ENCODE peak calls at places on chromosomes 13 and 19, in nine cellular contexts. L is anterior cingulate cortex; G is SHP77; W is activated CD4-positive, alpha-beta T cell treated with anti-CD3 and anti-CD28 coated beads for 24 hours; T is choroid plexus epithelial cell; I is nucleus accumbens; Y is endodermal cell; P is stimulated activated CD8-positive, alpha-beta memory T cell treated with anti-CD3 and anti-CD28 coated beads, Interleukin-4, amount 100 ng/mL, for 1 hour; M is substantia nigra. Z is an unnamed sample.

GRCh38 chr13:26112843-26113242 is 61.0 kb upstream of the SHISA2 start:
- DNase-seq in L (no peak), G (no peak), W (no peak), T (peak; percentile 51), I (no peak), Y (no peak), P (no peak), M (no peak), Z (no peak)

GRCh38 chr19:2175742-2176141 is 12.0 kb downstream of the DOT1L start:
- DNase-seq in L (no peak), G (no peak), W (no peak), T (no peak), I (no peak), Y (no peak), P (no peak), M (no peak), Z (no peak)

GRCh38 chr13:38202730-38203129 is 146.9 kb upstream of the UFM1 start:
- DNase-seq in L (no peak), G (no peak), W (no peak), T (peak; percentile 23), I (no peak), Y (no peak), P (no peak), M (no peak), Z (no peak)

GRCh38 chr13:75541287-75541686 is 3.6 kb upstream of the COMMD6 start:
- DNase-seq in L (no peak), G (no peak), W (no peak), T (peak; percentile 55), I (no peak), Y (no peak), P (no peak), M (no peak), Z (no peak)

GRCh38 chr19:47122359-47123335 is 8.0 kb upstream of the SAE1 start:
- DNase-seq in L (no peak), G (no peak), W (no peak), T (peak; percentile 82), I (no peak), Y (no peak), P (no peak), M (no peak), Z (no peak)

GRCh38 chr13:42305503-42305902 is 33.6 kb downstream of the AKAP11 start:
- DNase-seq in L (no peak), G (no peak), W (no peak), T (no peak), I (no peak), Y (no peak), P (no peak), M (no peak), Z (no peak)

GRCh38 chr13:25429466-25429865 is 57.7 kb downstream of the ATP8A2 start:
- DNase-seq in L (no peak), G (no peak), W (no peak), T (no peak), I (no peak), Y (no peak), P (no peak), M (no peak), Z (no peak)

GRCh38 chr19:46018729-46019251 is 4.1 kb downstream of the PGLYRP1 start:
- DNase-seq in L (no peak), G (no peak), W (no peak), T (no peak), I (no peak), Y (no peak), P (no peak), M (no peak), Z (no peak)

GRCh38 chr13:97810152-97810551 is 143.3 kb upstream of the IPO5 start:
- DNase-seq in L (no peak), G (peak; percentile 48), W (no peak), T (peak; percentile 59), I (no peak), Y (no peak), P (no peak), M (no peak), Z (peak; percentile 48)

GRCh38 chr13:50334092-50334778 is 319.0 kb downstream of the KCNRG start:
- DNase-seq in L (no peak), G (no peak), W (no peak), T (no peak), I (no peak), Y (no peak), P (no peak), M (peak; percentile 12), Z (no peak)

GRCh38 chr13:80877209-80877943 is 536.5 kb upstream of the SPRY2 start:
- DNase-seq in L (no peak), G (no peak), W (no peak), T (no peak), I (no peak), Y (no peak), P (no peak), M (no peak), Z (no peak)

GRCh38 chr13:111228262-111229144 is 91.9 kb upstream of the TEX29 start:
- DNase-seq in L (no peak), G (no peak), W (no peak), T (peak; percentile 95), I (no peak), Y (peak; percentile 65), P (no peak), M (no peak), Z (no peak)

GRCh38 chr13:58921129-58921528 is 1242.6 kb downstream of the DIAPH3 start:
- DNase-seq in L (no peak), G (no peak), W (no peak), T (no peak), I (no peak), Y (no peak), P (no peak), M (no peak), Z (no peak)

GRCh38 chr13:114309806-114310410 is 4.4 kb upstream of the CHAMP1 start:
- DNase-seq in L (no peak), G (peak; percentile 44), W (no peak), T (no peak), I (no peak), Y (no peak), P (no peak), M (no peak), Z (no peak)

GRCh38 chr13:37102896-37103295 is 2.6 kb downstream of the CSNK1A1L start:
- DNase-seq in L (no peak), G (no peak), W (no peak), T (peak; percentile 29), I (no peak), Y (no peak), P (no peak), M (no peak), Z (no peak)

GRCh38 chr19:10670187-10670586 is 16.0 kb downstream of the ILF3 start:
- DNase-seq in L (no peak), G (no peak), W (no peak), T (peak; percentile 38), I (no peak), Y (no peak), P (no peak), M (no peak), Z (no peak)

GRCh38 chr19:46111376-46111775 is 13.1 kb downstream of the IGFL3 start:
- DNase-seq in L (no peak), G (no peak), W (no peak), T (no peak), I (no peak), Y (no peak), P (no peak), M (no peak), Z (no peak)

GRCh38 chr19:50432658-50433057 is at the start of gene MYBPC2:
- DNase-seq in L (no peak), G (no peak), W (no peak), T (peak; percentile 69), I (no peak), Y (peak; percentile 78), P (no peak), M (no peak), Z (no peak)

GRCh38 chr19:55377356-55378131 is 918 bp downstream of the TMEM190 start:
- DNase-seq in L (no peak), G (no peak), W (no peak), T (no peak), I (no peak), Y (peak; percentile 73), P (no peak), M (no peak), Z (no peak)

GRCh38 chr13:102799544-102800144 is 725 bp downstream of the BIVM start:
- DNase-seq in L (peak; percentile 64), G (no peak), W (no peak), T (peak; percentile 21), I (no peak), Y (peak; percentile 73), P (no peak), M (peak; percentile 68), Z (no peak)

GRCh38 chr13:49838989-49839388 is 46.5 kb upstream of the KPNA3 start:
- DNase-seq in L (no peak), G (no peak), W (no peak), T (no peak), I (no peak), Y (peak; percentile 53), P (no peak), M (no peak), Z (no peak)

GRCh38 chr19:40433391-40434216 is 7.8 kb upstream of the SERTAD1 start:
- DNase-seq in L (peak; percentile 80), G (peak; percentile 89), W (no peak), T (peak; percentile 95), I (peak; percentile 57), Y (peak; percentile 93), P (no peak), M (peak; percentile 87), Z (peak; percentile 69)

GRCh38 chr13:26867451-26868067 is 107.0 kb upstream of the GPR12 start:
- DNase-seq in L (no peak), G (no peak), W (no peak), T (peak; percentile 48), I (no peak), Y (peak; percentile 70), P (no peak), M (no peak), Z (no peak)

GRCh38 chr19:14062558-14062855 is 631 bp upstream of the PALM3 start:
- DNase-seq in L (no peak), G (no peak), W (no peak), T (no peak), I (no peak), Y (no peak), P (no peak), M (no peak), Z (no peak)

GRCh38 chr13:45768668-45769067 is 66.5 kb downstream of the CBY2 start:
- DNase-seq in L (no peak), G (no peak), W (no peak), T (no peak), I (no peak), Y (no peak), P (no peak), M (no peak), Z (no peak)

GRCh38 chr13:60328073-60328472 is 68.9 kb upstream of the TDRD3 start:
- DNase-seq in L (no peak), G (no peak), W (no peak), T (peak; percentile 13), I (no peak), Y (no peak), P (no peak), M (no peak), Z (no peak)

GRCh38 chr13:112329376-112329775 is 46.8 kb upstream of the SPACA7 start:
- DNase-seq in L (no peak), G (no peak), W (no peak), T (no peak), I (no peak), Y (peak; percentile 31), P (no peak), M (no peak), Z (no peak)

GRCh38 chr13:23378009-23378632 is 55.4 kb downstream of the SACS start:
- DNase-seq in L (no peak), G (no peak), W (peak; percentile 59), T (peak; percentile 90), I (no peak), Y (no peak), P (no peak), M (no peak), Z (no peak)

Z was measured in SW 1271.